ENCODE peak calls at places on chromosomes 5 and 9, in five cellular contexts. G is pancreas; F is HepG2; V is OCI-LY7; W is CD8-positive, alpha-beta T cell. I is an unnamed sample.

GRCh38 chr9:121453232-121453892 is 46.3 kb downstream of the GGTA1 start:
- DNase-seq in V (no peak), F (no peak), G (no peak), W (no peak), I (no peak)

GRCh38 chr5:177370488-177371119 is 12.9 kb downstream of the RGS14 start:
- DNase-seq in V (peak), W (peak), G (peak), F (peak), I (peak)

GRCh38 chr9:4827224-4827623 is 34.5 kb downstream of the RCL1 start:
- DNase-seq in W (no peak), G (no peak), F (no peak), V (no peak), I (no peak)

GRCh38 chr5:170623576-170624181 is 119.9 kb downstream of the KCNIP1 start:
- DNase-seq in W (no peak), V (no peak), G (peak), F (peak), I (peak)

GRCh38 chr5:76696254-76696653 is 19.7 kb upstream of the F2R start:
- DNase-seq in V (no peak), W (no peak), G (no peak), F (no peak), I (no peak)

GRCh38 chr5:172828911-172829431 is 5.1 kb upstream of the ERGIC1 start:
- DNase-seq in F (no peak), W (no peak), V (no peak), G (no peak), I (no peak)

GRCh38 chr9:133563286-133564213 is 29.0 kb downstream of the ADAMTSL2 start:
- DNase-seq in W (no peak), G (peak), F (no peak), V (no peak), I (no peak)

GRCh38 chr5:39850291-39850690 is 425.5 kb upstream of the DAB2 start:
- DNase-seq in F (no peak), V (no peak), W (no peak), G (no peak), I (no peak)

GRCh38 chr5:172179032-172179989 is 8.7 kb downstream of the STK10 start:
- DNase-seq in W (peak), V (peak), G (no peak), F (no peak), I (no peak)

GRCh38 chr5:164233796-164234195 is 728.4 kb downstream of the MAT2B start:
- DNase-seq in G (no peak), W (no peak), V (no peak), F (no peak), I (no peak)

GRCh38 chr5:165457854-165458481 is 1952.5 kb downstream of the MAT2B start:
- DNase-seq in W (no peak), V (peak), F (no peak), G (peak), I (peak)

GRCh38 chr5:74042559-74043357 is 416.8 kb downstream of the ARHGEF28 start:
- DNase-seq in G (no peak), F (no peak), W (no peak), V (no peak), I (no peak)

GRCh38 chr9:69385474-69386091 is 60.6 kb downstream of the ENTREP1 start:
- DNase-seq in G (peak), W (no peak), F (no peak), V (no peak), I (peak)

GRCh38 chr9:38008168-38009034 is 60.6 kb downstream of the SHB start:
- DNase-seq in F (peak), G (no peak), W (no peak), V (peak), I (peak)

GRCh38 chr9:95007470-95007869 is 281.0 kb downstream of the AOPEP start:
- DNase-seq in F (no peak), W (no peak), V (no peak), G (no peak), I (no peak)

GRCh38 chr9:72586388-72587160 is 65.2 kb downstream of the TMC1 start:
- DNase-seq in G (no peak), V (no peak), W (peak), F (no peak), I (no peak)

GRCh38 chr9:134236001-134236421 is 71.6 kb upstream of the RNU6ATAC start:
- DNase-seq in W (no peak), F (no peak), V (no peak), G (no peak), I (no peak)

GRCh38 chr9:98575379-98576346 is 133.1 kb downstream of the GABBR2 start:
- DNase-seq in W (no peak), V (peak), F (no peak), G (no peak), I (no peak)

GRCh38 chr5:74227081-74227480 is 413.4 kb downstream of the ENC1 start:
- DNase-seq in W (no peak), G (no peak), F (no peak), V (no peak), I (no peak)

GRCh38 chr5:13746026-13746425 is 198.5 kb downstream of the DNAH5 start:
- DNase-seq in V (no peak), G (no peak), W (no peak), F (no peak), I (no peak)

GRCh38 chr5:173327948-173328895 is at the start of gene STC2:
- DNase-seq in F (peak), W (no peak), G (peak), V (no peak), I (peak)

GRCh38 chr9:80885894-80886293 is 803.5 kb downstream of the TLE1 start:
- DNase-seq in W (no peak), F (no peak), V (no peak), G (no peak), I (no peak)

GRCh38 chr9:85536076-85536475 is 205.7 kb downstream of the AGTPBP1 start:
- DNase-seq in V (no peak), G (no peak), F (no peak), W (no peak), I (no peak)

GRCh38 chr9:34993502-34994428 is 4.2 kb downstream of the DNAJB5 start:
- DNase-seq in W (no peak), F (no peak), G (peak), V (no peak), I (no peak)

GRCh38 chr5:83133797-83134196 is 56.5 kb downstream of the XRCC4 start:
- DNase-seq in W (no peak), F (no peak), V (no peak), G (no peak), I (no peak)

GRCh38 chr9:107094370-107094769 is 188.7 kb upstream of the RAD23B start:
- DNase-seq in G (no peak), W (no peak), V (no peak), F (no peak), I (peak)

GRCh38 chr5:156380846-156381245 is 53.9 kb downstream of the SGCD start:
- DNase-seq in F (no peak), G (no peak), V (no peak), W (no peak), I (no peak)

GRCh38 chr9:110088099-110088498 is 119.9 kb downstream of the C9orf152 start:
- DNase-seq in G (no peak), V (peak), F (no peak), W (no peak), I (no peak)

GRCh38 chr9:75754090-75754489 is 136.4 kb upstream of the PCSK5 start:
- DNase-seq in G (no peak), V (no peak), F (no peak), W (no peak), I (no peak)

GRCh38 chr9:96068511-96068910 is 193.0 kb downstream of the ERCC6L2 start:
- DNase-seq in G (peak), W (no peak), V (no peak), F (no peak), I (peak)

GRCh38 chr9:130483281-130483949 is 38.7 kb downstream of the ASS1 start:
- DNase-seq in G (no peak), V (no peak), W (no peak), F (no peak), I (no peak)

GRCh38 chr9:111615928-111616327 is 15.2 kb upstream of the DNAJC25 start:
- DNase-seq in F (no peak), G (no peak), W (no peak), V (no peak), I (no peak)

GRCh38 chr9:108205276-108205675 is 650.5 kb downstream of the ACTL7B start:
- DNase-seq in W (no peak), G (no peak), V (no peak), F (no peak), I (no peak)

GRCh38 chr9:87213948-87214347 is 266.6 kb upstream of the GAS1 start:
- DNase-seq in G (no peak), W (no peak), V (no peak), F (no peak), I (no peak)

GRCh38 chr5:37738057-37738691 is 101.7 kb downstream of the GDNF start:
- DNase-seq in F (peak), G (no peak), W (no peak), V (no peak), I (peak)

GRCh38 chr9:71295928-71296327 is 174.5 kb upstream of the TRPM3 start:
- DNase-seq in G (no peak), W (no peak), F (no peak), V (no peak), I (no peak)

GRCh38 chr5:113102121-113102531 is 125.5 kb downstream of the DCP2 start:
- DNase-seq in F (no peak), G (no peak), V (no peak), W (no peak), I (no peak)

GRCh38 chr5:136011427-136012001 is 17.3 kb upstream of the TGFBI start:
- DNase-seq in F (no peak), G (no peak), W (no peak), V (no peak), I (peak)

GRCh38 chr9:10005206-10005605 is 607.6 kb downstream of the PTPRD start:
- DNase-seq in F (no peak), G (no peak), W (no peak), V (no peak), I (no peak)

GRCh38 chr9:96048116-96048953 is 172.8 kb downstream of the ERCC6L2 start:
- DNase-seq in W (no peak), V (no peak), G (peak), F (peak), I (no peak)

DNA sequence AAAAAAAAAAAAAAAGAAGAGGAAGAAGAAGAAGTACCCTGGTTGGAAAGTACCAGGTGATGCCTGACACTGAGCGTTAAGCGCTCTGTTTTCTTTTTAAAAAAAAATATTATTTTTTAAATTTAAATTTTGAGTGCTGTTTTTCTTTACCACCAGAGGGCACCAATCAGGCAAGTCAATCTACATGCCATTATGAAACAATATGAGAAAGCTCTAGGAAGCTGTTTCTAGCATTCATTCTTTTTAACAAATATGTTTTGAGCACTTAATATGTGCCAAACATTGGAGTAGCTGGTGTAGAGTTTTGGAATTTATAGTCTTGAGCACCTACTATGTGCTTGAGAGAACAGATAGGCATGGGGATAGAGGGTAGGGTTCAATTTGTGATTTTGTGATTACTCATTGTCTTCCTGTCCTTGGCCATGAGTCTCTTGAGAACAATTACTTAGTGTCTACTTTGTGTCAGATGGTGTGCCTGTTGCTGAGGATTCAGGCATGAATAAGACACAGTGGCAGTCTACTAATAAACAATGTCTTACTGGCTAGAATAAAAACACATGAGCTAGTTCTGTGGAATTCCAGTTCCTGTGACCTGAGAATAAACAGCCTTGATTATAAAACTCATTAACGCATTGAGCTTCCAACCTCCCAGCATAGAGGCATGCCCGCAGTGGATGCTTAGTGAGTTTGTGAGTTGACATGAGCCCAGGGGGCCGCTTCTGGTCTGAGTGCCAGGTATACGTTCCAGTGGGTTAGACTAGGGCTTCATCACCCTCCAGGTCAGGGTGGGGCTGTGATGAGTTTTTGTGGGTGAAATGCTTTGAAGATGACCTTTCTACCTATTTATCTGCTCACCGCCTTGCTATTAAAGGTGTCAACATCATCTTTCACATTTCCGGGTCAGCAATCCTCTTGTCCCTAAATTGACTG is 3.0 kb upstream of the UBE2R2 start:
- DNase-seq in V (peak), W (no peak), G (no peak), F (peak), I (no peak)
- H3K4me3 ChIP-seq in V (no peak), W (no peak), G (no peak), F (no peak), I (no peak)

GRCh38 chr5:958701-959571 is 49.7 kb upstream of the NKD2 start:
- DNase-seq in V (no peak), W (no peak), F (peak), G (peak), I (peak)

GRCh38 chr5:961711-962240 is 46.8 kb upstream of the NKD2 start:
- DNase-seq in F (no peak), G (no peak), V (no peak), W (no peak), I (no peak)

GRCh38 chr5:959581-960531 is 48.7 kb upstream of the NKD2 start:
- DNase-seq in F (no peak), V (no peak), W (no peak), G (no peak), I (no peak)

GRCh38 chr5:961002-961710 is 47.4 kb upstream of the NKD2 start:
- DNase-seq in F (no peak), W (no peak), V (no peak), G (no peak), I (no peak)

DNA sequence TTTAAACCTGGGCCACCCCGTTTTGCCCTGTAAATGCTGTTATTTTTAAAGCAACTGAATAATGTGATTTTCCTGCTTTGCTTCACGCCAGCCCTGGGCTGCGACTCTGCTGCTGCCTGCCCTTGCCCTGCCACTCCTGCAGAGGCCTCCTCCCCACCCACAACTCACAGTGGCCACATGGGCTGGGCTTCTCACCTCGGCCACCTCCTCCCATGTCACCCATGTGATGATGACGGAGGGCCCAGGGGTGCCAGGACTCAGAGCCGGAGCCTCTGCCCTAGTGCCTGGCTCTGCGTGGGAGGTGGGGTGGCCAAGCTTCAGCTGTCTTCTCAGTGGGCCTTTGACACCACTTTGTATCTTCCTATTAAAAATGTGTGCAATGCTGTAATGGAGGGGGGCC is 48.1 kb upstream of the NKD2 start:
- DNase-seq in W (no peak), V (no peak), F (no peak), G (no peak), I (no peak)
- TF ChIP-seq CTCF in W (no peak), V (no peak), F (no peak), G (no peak), I (no peak)

DNA sequence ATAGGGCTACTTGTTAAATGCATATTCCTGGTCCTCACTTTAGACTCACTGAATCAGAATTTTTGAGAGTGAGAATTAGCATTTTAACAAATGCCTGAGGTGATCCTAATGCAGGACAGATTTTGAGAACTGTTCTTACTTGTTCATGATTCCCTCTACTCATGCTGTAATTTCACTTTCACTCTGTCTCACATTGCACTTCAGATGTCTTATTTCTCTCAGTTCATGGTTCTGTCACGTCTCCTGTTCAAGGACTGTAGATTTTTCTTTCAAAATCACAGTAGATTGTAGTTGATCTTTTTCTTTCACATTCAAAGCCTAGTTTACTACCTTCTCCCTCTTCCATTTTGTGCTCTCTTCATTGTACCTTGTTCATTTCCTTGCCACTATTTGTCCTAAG is 54.3 kb downstream of the ADGRV1 start:
- DNase-seq in V (no peak), G (no peak), F (no peak), W (no peak), I (no peak)
- H3K4me3 ChIP-seq in V (no peak), G (no peak), F (no peak), W (no peak), I (no peak)

DNA sequence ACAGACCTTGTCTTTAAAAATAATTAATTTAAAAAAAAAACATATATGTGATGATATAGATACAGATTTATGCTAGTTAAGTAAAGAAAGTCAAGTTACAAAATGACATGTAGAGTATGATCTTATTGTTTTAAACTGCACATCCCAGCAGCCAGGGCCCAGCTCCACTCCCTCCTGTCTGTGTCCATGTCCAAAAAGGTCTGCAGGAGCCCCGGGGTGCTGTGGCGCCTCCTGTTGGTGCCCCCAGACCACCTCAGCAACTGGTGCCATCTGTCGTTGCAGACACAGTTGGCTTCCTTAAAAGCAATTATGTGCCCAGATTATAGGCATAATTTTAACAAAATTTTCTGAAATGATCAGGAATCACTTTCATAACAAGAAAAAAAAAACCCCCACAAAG is 33.3 kb downstream of the IPPK start:
- DNase-seq in W (no peak), G (no peak), F (no peak), V (no peak), I (no peak)
- TF ChIP-seq CTCF in W (no peak), G (no peak), F (no peak), V (peak), I (no peak)